ENCODE peak calls at places on chromosomes 13 and 19, in nine cellular contexts. E is breast epithelium, H is tibial nerve, R is SK-N-SH, M is psoas muscle, S is left lung, K is sigmoid colon, B is mammary epithelial cell, O is Panc1. G is an unnamed sample.
A peak's percentile ranks its signal among the peaks of the same experiment; 100 is the strongest.

GRCh38 chr13:84951128-84951527 is 848.1 kb downstream of the SLITRK6 start:
- DNase-seq in R (no peak), S (no peak), H (no peak), O (no peak), B (peak; percentile 82), E (no peak), M (no peak), K (no peak), G (no peak)

GRCh38 chr13:90717451-90717936 is 630.0 kb upstream of the MIR17HG start:
- DNase-seq in M (no peak), K (no peak), O (no peak), E (no peak), B (peak; percentile 76), R (no peak), H (no peak), S (no peak), G (no peak)

GRCh38 chr19:3047307-3048189 is 14.7 kb downstream of the TLE5 start:
- DNase-seq in B (peak; percentile 42), H (peak; percentile 93), O (no peak), M (peak; percentile 78), S (peak; percentile 84), R (peak; percentile 67), E (peak; percentile 79), K (peak; percentile 97), G (peak; percentile 87)

GRCh38 chr19:55355213-55355821 is 798 bp upstream of the COX6B2 start:
- DNase-seq in H (no peak), S (no peak), O (no peak), M (no peak), B (peak; percentile 87), E (no peak), K (no peak), R (peak; percentile 72), G (no peak)

GRCh38 chr19:10828981-10829821 is 6.8 kb downstream of the TMED1 start:
- DNase-seq in H (no peak), K (no peak), M (no peak), B (no peak), O (no peak), R (peak; percentile 36), S (peak; percentile 72), E (no peak), G (no peak)

GRCh38 chr13:102191951-102192461 is 209.8 kb downstream of the FGF14 start:
- DNase-seq in B (peak; percentile 65), O (no peak), E (no peak), K (no peak), S (no peak), M (no peak), R (no peak), H (no peak), G (no peak)

GRCh38 chr13:67630640-67631039 is 400.5 kb upstream of the PCDH9 start:
- DNase-seq in B (no peak), M (no peak), E (no peak), K (no peak), S (no peak), O (no peak), H (no peak), R (no peak), G (no peak)

GRCh38 chr13:33279898-33280549 is 5.5 kb downstream of the STARD13 start:
- DNase-seq in R (no peak), B (peak; percentile 94), S (no peak), H (no peak), O (no peak), E (no peak), K (no peak), M (no peak), G (no peak)

GRCh38 chr13:98303858-98304257 is 126.8 kb upstream of the RNF113B start:
- DNase-seq in R (no peak), O (no peak), K (no peak), S (no peak), E (no peak), H (no peak), M (no peak), B (no peak), G (no peak)

GRCh38 chr19:32201661-32202060 is 143.7 kb upstream of the ZNF507 start:
- DNase-seq in M (no peak), O (no peak), B (no peak), H (no peak), R (no peak), K (no peak), S (no peak), E (no peak), G (peak; percentile 37)

GRCh38 chr19:1104452-1105216 is 840 bp downstream of the GPX4 start:
- DNase-seq in K (peak; percentile 89), S (peak; percentile 93), H (peak; percentile 67), O (no peak), B (peak; percentile 75), R (peak; percentile 92), M (peak; percentile 83), E (peak; percentile 73), G (peak; percentile 91)

GRCh38 chr13:113915012-113915763 is 51.3 kb upstream of the GAS6 start:
- DNase-seq in R (no peak), O (no peak), S (no peak), B (no peak), E (peak; percentile 34), K (no peak), H (no peak), M (no peak), G (no peak)

GRCh38 chr19:6947745-6948144 is 60.4 kb downstream of the ADGRE1 start:
- DNase-seq in H (no peak), K (no peak), M (no peak), S (no peak), R (no peak), B (no peak), E (no peak), O (no peak), G (no peak)

GRCh38 chr19:52248256-52248655 is 21.1 kb upstream of the ZNF766 start:
- DNase-seq in R (peak; percentile 34), M (peak; percentile 43), H (peak; percentile 44), S (no peak), E (no peak), O (no peak), B (peak; percentile 42), K (no peak), G (peak; percentile 73)

GRCh38 chr13:26708007-26708297 is 52.6 kb downstream of the GPR12 start:
- DNase-seq in S (no peak), O (no peak), B (no peak), M (no peak), K (no peak), H (no peak), E (no peak), R (no peak), G (no peak)

GRCh38 chr19:43804443-43804842 is 2.2 kb upstream of the LYPD5 start:
- DNase-seq in M (no peak), S (no peak), K (no peak), E (no peak), B (no peak), O (no peak), H (no peak), R (no peak), G (no peak)

GRCh38 chr13:101649490-101650126 is 197.1 kb downstream of the ITGBL1 start:
- DNase-seq in B (peak; percentile 87), O (no peak), K (no peak), M (no peak), R (no peak), S (no peak), E (no peak), H (no peak), G (no peak)

GRCh38 chr19:4015705-4016402 is 8.3 kb downstream of the PIAS4 start:
- DNase-seq in O (no peak), H (no peak), M (no peak), R (peak; percentile 83), B (no peak), K (peak; percentile 82), S (no peak), E (peak; percentile 72), G (no peak)

GRCh38 chr19:49338691-49339363 is 3.6 kb downstream of the CD37 start:
- DNase-seq in S (peak; percentile 91), H (peak; percentile 29), O (no peak), K (peak; percentile 91), E (peak; percentile 85), B (peak; percentile 78), M (peak; percentile 57), R (peak; percentile 68), G (peak; percentile 88)

DNA sequence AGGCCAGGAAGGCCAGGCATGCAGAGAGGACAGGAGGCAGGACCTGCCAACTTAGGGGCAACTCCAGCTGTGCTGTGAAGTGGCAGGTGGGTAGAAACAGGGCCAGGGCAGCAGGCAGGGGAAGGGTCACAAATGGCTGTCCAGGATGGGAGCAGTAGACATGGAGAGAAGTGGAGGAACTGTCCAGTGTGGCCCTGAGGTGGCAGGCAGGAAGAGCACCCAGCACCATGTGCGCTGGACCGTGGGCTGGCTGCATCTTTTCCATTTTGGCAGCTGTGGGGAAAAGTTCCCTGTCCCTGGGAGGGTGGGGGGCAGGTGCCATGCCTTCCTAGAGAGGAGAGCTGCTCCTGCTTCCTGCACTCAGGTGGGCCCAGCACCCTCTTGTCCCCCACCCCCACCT is 13.8 kb downstream of the DEDD2 start:
- DNase-seq in O (no peak), B (no peak), E (no peak), R (no peak), M (no peak), S (no peak), H (no peak), K (no peak), G (peak; percentile 44)
- H3K4me1 ChIP-seq in O (no peaks in the 10 kb centered on the region), B (peaks cover 48% of the 10 kb centered on the region), E (no peaks in the 10 kb centered on the region), R (no peaks in the 10 kb centered on the region), M (no peaks in the 10 kb centered on the region), S (peaks cover 88% of the 10 kb centered on the region), H (peaks cover 4% of the 10 kb centered on the region), K (no peaks in the 10 kb centered on the region), G (no peaks in the 10 kb centered on the region)

DNA sequence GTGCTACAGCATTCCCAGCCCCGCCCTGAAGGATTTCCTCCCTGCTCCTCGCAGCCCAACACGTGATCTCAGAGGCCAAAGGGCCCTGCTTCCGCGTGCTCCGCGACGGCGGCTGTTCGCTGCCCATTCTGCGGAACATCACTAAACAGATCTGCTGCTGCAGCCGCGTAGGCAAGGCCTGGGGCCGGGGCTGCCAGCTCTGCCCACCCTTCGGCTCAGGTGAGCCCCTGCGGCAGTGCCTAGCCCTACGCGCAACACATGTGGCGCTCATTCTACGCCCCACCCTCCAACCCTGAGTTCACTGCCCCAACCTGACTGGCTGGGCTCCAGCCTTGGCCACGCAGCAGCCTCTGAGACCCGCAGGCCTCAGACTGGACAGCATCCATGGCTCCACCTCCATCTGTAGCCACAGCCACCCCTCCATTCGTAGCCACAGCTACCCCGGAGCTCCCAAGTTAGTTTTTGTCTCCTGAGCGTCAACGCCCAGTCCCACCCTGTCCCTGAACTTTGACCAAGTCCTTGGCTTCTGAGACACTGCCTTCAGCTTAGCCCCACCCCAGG is 6.2 kb downstream of the LTBP4 start:
- DNase-seq in R (no peak), M (no peak), S (peak; percentile 65), E (no peak), B (no peak), K (no peak), O (no peak), H (no peak), G (no peak)
- H3K27me3 ChIP-seq in R (no peaks in the 10 kb centered on the region), M (no peaks in the 10 kb centered on the region), S (peaks cover 96% of the 10 kb centered on the region), E (no peaks in the 10 kb centered on the region), B (no peaks in the 10 kb centered on the region), K (peaks cover 12% of the 10 kb centered on the region), O (no peaks in the 10 kb centered on the region), H (no peaks in the 10 kb centered on the region), G (no peaks in the 10 kb centered on the region)

GRCh38 chr19:47302249-47302648 is 7.4 kb upstream of the C5AR1 start:
- DNase-seq in H (no peak), R (no peak), B (no peak), S (no peak), M (no peak), O (no peak), E (no peak), K (no peak), G (no peak)
- H3K4me1 ChIP-seq in H (peaks cover 9% of the 10 kb centered on the region), R (no peaks in the 10 kb centered on the region), B (no peaks in the 10 kb centered on the region), S (peaks cover 23% of the 10 kb centered on the region), M (no peaks in the 10 kb centered on the region), O (peaks cover 2% of the 10 kb centered on the region), E (peaks cover 4% of the 10 kb centered on the region), K (no peaks in the 10 kb centered on the region), G (no peaks in the 10 kb centered on the region)

GRCh38 chr19:53520547-53521372 is 17.2 kb upstream of the ZNF331 start:
- DNase-seq in M (peak; percentile 95), H (peak; percentile 82), K (peak; percentile 99), R (peak; percentile 88), S (peak; percentile 93), B (peak; percentile 97), E (peak; percentile 94), O (peak; percentile 98), G (peak; percentile 98)
- H3K27me3 ChIP-seq in M (no peaks in the 10 kb centered on the region), H (no peaks in the 10 kb centered on the region), K (no peaks in the 10 kb centered on the region), R (no peaks in the 10 kb centered on the region), S (no peaks in the 10 kb centered on the region), B (no peaks in the 10 kb centered on the region), E (no peaks in the 10 kb centered on the region), O (no peaks in the 10 kb centered on the region), G (no peaks in the 10 kb centered on the region)

G was measured in aorta.